ENCODE peak calls at places on chromosomes 13 and 19, in four cellular contexts. K is foreskin fibroblast, N is lower leg skin, L is heart left ventricle. A is an unnamed sample.

GRCh38 chr13:35700661-35701060 is 224.2 kb upstream of the MAB21L1 start:
- DNase-seq in K (no peak), N (no peak), L (no peak), A (no peak)

GRCh38 chr19:40257096-40257517 is 28.0 kb downstream of the AKT2 start:
- DNase-seq in K (no peak), N (no peak), L (no peak), A (no peak)

GRCh38 chr13:55439450-55439849 is 1701.3 kb upstream of the PRR20A start:
- DNase-seq in K (no peak), N (no peak), L (no peak), A (no peak)

GRCh38 chr13:28027607-28028364 is 39.3 kb upstream of the URAD start:
- DNase-seq in K (no peak), N (no peak), L (no peak), A (no peak)

GRCh38 chr13:44300895-44301638 is 72.6 kb upstream of the SERP2 start:
- DNase-seq in K (peak), N (no peak), L (peak), A (peak)

GRCh38 chr13:30968734-30969335 is 36.4 kb downstream of the TEX26 start:
- DNase-seq in K (no peak), N (no peak), L (no peak), A (no peak)

GRCh38 chr19:6593651-6594416 is 2.9 kb upstream of the CD70 start:
- DNase-seq in K (no peak), N (peak), L (no peak), A (no peak)

GRCh38 chr13:103203750-103204330 is 137.6 kb upstream of the SLC10A2 start:
- DNase-seq in K (no peak), N (no peak), L (no peak), A (no peak)

GRCh38 chr13:43388282-43389034 is 365.1 kb downstream of the DNAJC15 start:
- DNase-seq in K (no peak), N (no peak), L (no peak), A (no peak)

GRCh38 chr13:95247857-95248256 is 53.4 kb downstream of the ABCC4 start:
- DNase-seq in K (no peak), N (peak), L (no peak), A (no peak)

GRCh38 chr13:51727634-51728274 is 76.2 kb downstream of the DHRS12 start:
- DNase-seq in K (no peak), N (no peak), L (no peak), A (no peak)

GRCh38 chr13:68232351-68233130 is 1002.4 kb upstream of the PCDH9 start:
- DNase-seq in K (no peak), N (no peak), L (no peak), A (no peak)

DNA sequence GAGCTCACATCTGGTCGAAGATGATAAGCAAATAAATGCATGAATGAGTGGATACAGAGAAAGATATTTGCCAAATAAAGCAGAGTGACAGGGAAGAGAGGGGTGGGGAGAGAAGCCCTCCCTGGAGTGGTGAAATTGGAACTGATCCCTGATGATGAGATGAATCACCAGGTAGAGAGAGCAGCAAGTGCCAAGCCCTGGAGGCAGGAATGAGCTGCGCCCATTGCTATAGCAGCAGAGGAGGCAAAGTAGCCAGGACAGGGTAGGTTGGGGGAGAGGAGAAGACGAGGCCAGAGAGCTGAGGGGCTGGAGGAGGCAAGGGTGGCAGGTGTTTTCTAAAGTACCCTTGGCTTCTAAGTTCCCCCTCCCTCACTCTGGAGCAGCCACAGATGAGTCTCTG is 13.7 kb downstream of the FXYD5 start:
- DNase-seq in K (no peak), N (peak), L (no peak), A (no peak)
- TF ChIP-seq CTCF in K (no peak), N (no peak), L (no peak), A (no peak)

GRCh38 chr13:59364508-59365187 is 799.1 kb downstream of the DIAPH3 start:
- DNase-seq in K (no peak), N (no peak), L (no peak), A (no peak)
- TF ChIP-seq CTCF in K (no peak), N (no peak), L (no peak), A (no peak)

DNA sequence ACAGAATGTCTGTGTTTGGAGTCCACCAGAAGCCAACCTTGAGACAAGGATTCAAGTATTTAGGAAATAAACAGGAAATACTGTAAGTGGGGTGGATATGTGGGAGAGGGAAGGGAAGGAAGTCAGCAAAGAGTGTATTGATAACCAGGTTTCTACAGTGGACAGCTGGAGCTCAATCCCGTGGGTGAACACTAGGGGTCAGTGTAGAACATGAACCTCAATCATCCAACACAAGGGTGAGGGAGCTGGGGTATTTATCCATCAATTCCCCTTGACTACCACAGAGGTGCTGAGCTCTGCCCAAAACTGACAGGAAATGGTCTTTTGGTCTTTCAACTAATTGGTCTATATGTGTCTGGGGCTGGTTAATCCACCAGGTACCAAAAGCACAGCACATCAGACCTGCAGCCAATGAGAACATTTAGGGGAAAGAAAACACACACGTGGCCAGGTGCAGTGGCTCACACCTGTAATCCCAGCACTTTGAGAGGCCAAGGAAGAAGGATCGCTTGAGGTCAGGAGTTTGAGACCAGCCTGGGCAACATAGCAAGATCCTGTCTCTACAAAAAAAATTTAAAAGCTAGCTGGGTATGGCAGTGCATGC is 5.6 kb upstream of the SYDE1 start:
- DNase-seq in K (no peak), N (no peak), L (no peak), A (no peak)
- TF ChIP-seq CTCF in K (peak), N (no peak), L (peak), A (peak)

GRCh38 chr13:113539176-113539575 is 45.4 kb upstream of the TFDP1 start:
- DNase-seq in K (no peak), N (peak), L (no peak), A (no peak)

GRCh38 chr13:113537205-113537604 is 46.7 kb upstream of the DCUN1D2 start:
- DNase-seq in K (no peak), N (peak), L (no peak), A (no peak)

GRCh38 chr13:113537909-113538688 is 46.5 kb upstream of the TFDP1 start:
- DNase-seq in K (no peak), N (peak), L (no peak), A (no peak)

GRCh38 chr13:113539822-113540221 is 44.7 kb upstream of the TFDP1 start:
- DNase-seq in K (peak), N (peak), L (no peak), A (no peak)

GRCh38 chr13:113538689-113539058 is 45.9 kb upstream of the TFDP1 start:
- DNase-seq in K (no peak), N (peak), L (no peak), A (no peak)
- TF ChIP-seq CTCF in K (no peak), N (no peak), L (no peak), A (no peak)

DNA sequence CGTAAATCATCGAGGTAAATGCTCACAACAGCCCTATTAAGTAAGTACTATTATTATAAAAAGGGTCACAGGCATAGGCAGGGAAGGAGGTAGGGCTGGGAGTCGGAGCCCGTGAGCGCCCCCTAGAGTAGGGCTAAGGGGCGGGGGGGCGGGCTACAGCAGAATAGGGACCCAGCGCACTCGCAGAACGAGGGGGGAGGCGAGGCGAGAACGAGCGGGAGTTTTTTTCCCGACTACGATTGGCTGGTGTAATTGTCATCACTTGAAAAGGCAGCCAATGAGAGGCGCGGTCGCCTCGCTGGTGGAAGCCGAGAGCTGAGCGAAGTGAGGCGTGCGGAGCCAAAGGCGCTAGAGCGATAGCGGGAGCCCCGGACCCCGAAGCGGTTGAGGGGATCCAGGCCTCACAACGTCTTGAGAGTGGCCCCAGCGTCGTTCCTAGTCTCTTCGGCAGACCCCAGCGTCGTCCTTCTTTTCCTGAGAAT is 24.2 kb downstream of the KEAP1 start:
- DNase-seq in K (peak), N (peak), L (peak), A (peak)
- TF ChIP-seq CTCF in K (peak), N (no peak), L (peak), A (peak)

DNA sequence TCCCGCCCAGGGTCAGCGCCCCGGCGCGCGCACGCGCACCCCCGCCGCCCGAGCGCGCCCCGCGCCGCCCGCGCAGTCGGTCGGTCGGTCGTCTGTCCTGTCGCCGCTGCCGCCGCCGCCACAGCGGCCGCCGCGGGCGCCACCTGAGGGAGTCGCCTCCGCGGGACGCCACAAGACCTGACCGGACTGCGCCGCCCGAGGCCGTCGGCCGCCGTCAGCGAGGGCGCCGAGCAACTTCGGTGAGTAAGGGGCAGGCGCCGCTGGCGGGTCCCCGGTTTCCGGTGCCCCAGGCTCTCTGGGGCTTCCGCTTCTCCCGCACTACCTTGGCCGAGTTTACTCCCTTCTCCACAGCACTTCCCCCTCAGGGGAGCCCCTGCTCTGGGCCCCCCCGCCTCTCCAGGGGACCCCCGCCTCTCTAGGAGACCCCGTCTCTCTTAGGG is 19.6 kb upstream of the GATAD2A start:
- DNase-seq in K (no peak), N (peak), L (no peak), A (peak)
- TF ChIP-seq CTCF in K (no peak), N (no peak), L (no peak), A (no peak)

A was measured in CD14-positive monocyte.